ENCODE peak calls at places on chromosome 11, in seven cellular contexts. Q is right lobe of liver, Z is A549, G is kidney, Y is heart right ventricle, P is nephron progenitor cell, L is GM10248. K is an unnamed sample.

GRCh38 chr11:77127969-77128691 is at the start of gene MYO7A:
- DNase-seq in Q (peak), Z (no peak), G (peak), Y (peak), P (peak), L (no peak), K (peak)

GRCh38 chr11:534592-535518 is 521 bp downstream of the HRAS start:
- DNase-seq in Q (peak), Z (no peak), G (peak), Y (no peak), P (no peak), L (no peak), K (peak)

GRCh38 chr11:116171271-116172140 is 601.3 kb downstream of the BUD13 start:
- DNase-seq in Q (no peak), Z (no peak), G (no peak), Y (no peak), P (no peak), L (no peak), K (no peak)

GRCh38 chr11:26465270-26465669 is 106.8 kb downstream of the MUC15 start:
- DNase-seq in Q (no peak), Z (no peak), G (no peak), Y (no peak), P (no peak), L (no peak), K (no peak)

GRCh38 chr11:117281869-117282268 is 9.3 kb upstream of the BACE1-AS start:
- DNase-seq in Q (no peak), Z (no peak), G (no peak), Y (no peak), P (no peak), L (no peak), K (no peak)

GRCh38 chr11:104700609-104701008 is 197.7 kb downstream of the CASP12 start:
- DNase-seq in Q (no peak), Z (no peak), G (no peak), Y (no peak), P (no peak), L (no peak), K (no peak)

GRCh38 chr11:73830261-73830660 is 42.6 kb downstream of the MRPL48 start:
- DNase-seq in Q (no peak), Z (no peak), G (no peak), Y (no peak), P (no peak), L (no peak), K (no peak)

GRCh38 chr11:92875473-92875872 is 94.0 kb upstream of the MTNR1B start:
- DNase-seq in Q (no peak), Z (no peak), G (no peak), Y (no peak), P (no peak), L (no peak), K (no peak)

GRCh38 chr11:115548878-115549528 is 44.8 kb upstream of the CADM1 start:
- DNase-seq in Q (peak), Z (peak), G (no peak), Y (no peak), P (no peak), L (no peak), K (no peak)

GRCh38 chr11:115324569-115325432 is 179.4 kb downstream of the CADM1 start:
- DNase-seq in Q (no peak), Z (peak), G (no peak), Y (no peak), P (peak), L (peak), K (no peak)

GRCh38 chr11:130848361-130849214 is 67.7 kb downstream of the SNX19 start:
- DNase-seq in Q (no peak), Z (no peak), G (no peak), Y (no peak), P (no peak), L (no peak), K (no peak)

GRCh38 chr11:61752117-61752924 is at the start of gene MYRF:
- DNase-seq in Q (peak), Z (no peak), G (no peak), Y (peak), P (peak), L (peak), K (no peak)

GRCh38 chr11:2901196-2901796 is 15.7 kb upstream of the CDKN1C start:
- DNase-seq in Q (no peak), Z (no peak), G (no peak), Y (no peak), P (no peak), L (no peak), K (no peak)

GRCh38 chr11:1342946-1343345 is 33.5 kb upstream of the TOLLIP start:
- DNase-seq in Q (no peak), Z (no peak), G (no peak), Y (no peak), P (no peak), L (no peak), K (no peak)

GRCh38 chr11:119491753-119492455 is 68.9 kb upstream of the THY1 start:
- DNase-seq in Q (no peak), Z (no peak), G (peak), Y (no peak), P (no peak), L (no peak), K (peak)

GRCh38 chr11:11555228-11555627 is 66.6 kb downstream of the GALNT18 start:
- DNase-seq in Q (no peak), Z (no peak), G (peak), Y (peak), P (peak), L (no peak), K (no peak)

GRCh38 chr11:31816467-31817053 is 5.4 kb upstream of the PAX6 start:
- DNase-seq in Q (no peak), Z (no peak), G (no peak), Y (no peak), P (peak), L (peak), K (no peak)

GRCh38 chr11:35802221-35802620 is 139.6 kb downstream of the TRIM44 start:
- DNase-seq in Q (no peak), Z (no peak), G (no peak), Y (no peak), P (no peak), L (no peak), K (no peak)

GRCh38 chr11:35798983-35799382 is 136.4 kb downstream of the TRIM44 start:
- DNase-seq in Q (no peak), Z (no peak), G (no peak), Y (no peak), P (no peak), L (no peak), K (no peak)

GRCh38 chr11:35798423-35798822 is 135.8 kb downstream of the TRIM44 start:
- DNase-seq in Q (no peak), Z (no peak), G (no peak), Y (no peak), P (no peak), L (no peak), K (no peak)

GRCh38 chr11:35800970-35801953 is 138.7 kb downstream of the TRIM44 start:
- DNase-seq in Q (no peak), Z (no peak), G (no peak), Y (no peak), P (no peak), L (peak), K (no peak)

DNA sequence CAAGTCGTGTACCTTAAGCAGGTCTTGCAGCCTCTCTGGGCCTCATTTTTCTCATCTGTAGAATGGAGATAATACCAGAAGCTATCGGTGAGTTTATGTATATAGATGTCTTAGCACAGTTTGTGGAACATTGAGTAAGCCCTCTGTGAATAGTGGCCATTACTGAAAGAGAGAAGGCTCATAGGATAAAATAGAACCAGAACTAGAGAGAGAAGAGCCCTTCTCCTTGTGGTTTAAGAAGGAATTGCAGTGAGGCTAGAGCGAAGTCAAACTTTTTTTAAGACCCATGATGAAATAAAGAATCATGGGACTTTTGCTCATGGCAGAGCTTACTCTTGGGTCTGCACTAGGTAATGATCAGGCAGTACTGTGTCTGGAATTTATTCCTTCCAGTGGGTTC is 137.1 kb downstream of the TRIM44 start:
- DNase-seq in Q (no peak), Z (no peak), G (no peak), Y (no peak), P (no peak), L (no peak), K (no peak)
- TF ChIP-seq CTCF in Q (no peak), Z (no peak), G (no peak), Y (no peak), P (no peak), L (no peak), K (peak)

GRCh38 chr11:3939211-3939610 is 83.7 kb downstream of the STIM1 start:
- DNase-seq in Q (no peak), Z (no peak), G (no peak), Y (no peak), P (no peak), L (no peak), K (no peak)

GRCh38 chr11:3942956-3943497 is 87.6 kb downstream of the STIM1 start:
- DNase-seq in Q (no peak), Z (no peak), G (no peak), Y (no peak), P (no peak), L (no peak), K (no peak)

GRCh38 chr11:3944198-3944597 is 88.7 kb downstream of the STIM1 start:
- DNase-seq in Q (no peak), Z (no peak), G (no peak), Y (no peak), P (no peak), L (no peak), K (no peak)

GRCh38 chr11:3939651-3940190 is 84.3 kb downstream of the STIM1 start:
- DNase-seq in Q (no peak), Z (no peak), G (no peak), Y (no peak), P (no peak), L (no peak), K (no peak)

DNA sequence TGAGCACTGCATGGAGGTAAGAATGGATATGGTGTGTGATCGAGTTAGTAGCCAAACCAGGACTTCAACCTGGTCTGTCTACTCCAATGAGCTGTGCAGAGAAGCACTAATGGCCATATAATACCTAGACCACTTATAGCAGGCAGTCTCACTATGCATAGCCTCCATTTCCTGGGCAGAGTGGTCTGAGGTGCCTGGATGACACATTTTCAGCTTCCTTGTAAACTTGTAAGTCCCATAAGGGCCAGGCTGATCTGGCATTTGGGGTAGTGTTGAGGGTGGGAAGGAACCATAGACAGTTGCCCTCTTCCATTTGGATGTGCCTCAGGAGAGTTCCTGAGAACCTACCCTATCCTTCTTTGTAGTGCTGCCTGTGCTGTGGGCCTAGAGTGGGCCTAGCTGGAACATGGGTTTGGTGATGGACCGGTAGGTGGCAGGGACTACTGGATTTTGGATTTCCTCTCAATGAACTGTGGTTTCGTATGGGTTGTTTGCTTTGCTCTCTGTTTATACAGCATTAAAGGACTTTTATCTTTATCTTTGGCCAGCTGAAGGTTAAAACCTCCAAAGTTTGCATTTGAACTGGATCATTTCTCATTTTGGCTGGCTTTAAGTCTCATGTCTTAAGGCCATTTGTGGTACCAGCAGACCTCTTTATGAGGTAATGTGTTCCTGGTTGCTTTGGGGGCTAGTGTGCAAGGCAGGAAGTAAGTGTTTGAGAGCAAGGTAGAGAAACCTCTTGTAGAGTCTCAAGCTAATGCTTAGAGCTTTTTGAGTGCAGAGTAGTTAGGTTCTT is 86.9 kb downstream of the STIM1 start:
- DNase-seq in Q (no peak), Z (no peak), G (no peak), Y (no peak), P (no peak), L (no peak), K (no peak)
- TF ChIP-seq CTCF in Q (peak), Z (no peak), G (no peak), Y (no peak), P (no peak), L (no peak), K (no peak)

DNA sequence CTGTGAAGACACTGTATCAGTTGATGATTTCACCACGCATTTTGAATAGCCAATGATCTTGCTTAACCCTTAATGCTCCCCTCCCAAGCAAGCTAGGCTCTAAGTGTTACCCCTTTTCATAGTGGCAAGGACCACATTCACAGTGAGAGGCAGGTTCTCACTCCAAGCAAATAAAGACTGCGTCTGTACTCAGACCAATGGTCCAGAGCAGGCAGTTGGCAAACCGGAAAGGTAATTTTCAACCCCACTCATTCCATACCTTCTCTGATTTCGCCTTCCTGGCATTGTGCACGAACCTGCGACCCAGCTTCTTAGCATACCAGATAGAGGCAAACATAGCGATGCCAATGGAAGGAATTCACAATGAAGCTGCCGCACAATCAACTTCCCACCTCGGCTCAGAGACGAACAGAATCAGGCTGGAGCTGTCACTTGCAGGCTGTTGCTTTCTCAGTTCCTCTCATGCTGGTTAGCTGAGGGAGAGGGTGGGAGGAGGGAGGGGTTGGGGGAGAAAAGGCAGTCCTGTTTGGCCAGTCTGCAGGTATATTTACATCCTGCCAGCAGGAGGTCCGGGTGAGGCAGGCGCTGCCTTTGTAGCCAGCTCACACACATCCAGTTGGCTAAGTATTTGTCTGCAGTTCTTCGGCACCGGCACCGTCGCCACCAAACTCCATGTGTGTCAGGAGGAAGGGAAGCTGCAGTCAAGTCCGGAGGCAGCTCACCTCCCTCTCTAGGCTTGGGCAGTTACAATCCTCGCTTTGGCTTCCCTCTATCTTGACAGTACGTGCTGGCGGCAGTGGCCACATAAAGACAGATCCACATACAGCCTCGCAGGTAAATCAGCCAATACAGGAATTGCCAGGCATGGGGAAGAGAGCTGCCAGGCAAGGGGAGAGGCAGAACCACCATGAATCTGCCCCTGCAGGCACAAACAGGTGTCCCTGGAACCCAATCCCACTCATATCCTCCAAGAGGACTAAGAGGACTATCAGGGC is 1151.3 kb upstream of the CCDC90B start:
- DNase-seq in Q (no peak), Z (peak), G (peak), Y (no peak), P (peak), L (peak), K (no peak)
- TF ChIP-seq CTCF in Q (no peak), Z (no peak), G (no peak), Y (no peak), P (no peak), L (no peak), K (no peak)

GRCh38 chr11:9316334-9316733 is 1.9 kb upstream of the TMEM41B start:
- DNase-seq in Q (no peak), Z (no peak), G (no peak), Y (no peak), P (no peak), L (no peak), K (no peak)

GRCh38 chr11:9310485-9310884 is 3.9 kb downstream of the TMEM41B start:
- DNase-seq in Q (no peak), Z (no peak), G (no peak), Y (no peak), P (no peak), L (no peak), K (no peak)

GRCh38 chr11:9315078-9315688 is 790 bp upstream of the TMEM41B start:
- DNase-seq in Q (no peak), Z (no peak), G (no peak), Y (no peak), P (no peak), L (no peak), K (no peak)

GRCh38 chr11:9313648-9314290 is 624 bp downstream of the TMEM41B start:
- DNase-seq in Q (no peak), Z (no peak), G (no peak), Y (no peak), P (no peak), L (no peak), K (no peak)

GRCh38 chr11:9314291-9315077 is at the start of gene TMEM41B:
- DNase-seq in Q (peak), Z (peak), G (peak), Y (peak), P (peak), L (peak), K (peak)
- TF ChIP-seq CTCF in Q (peak), Z (no peak), G (no peak), Y (peak), P (no peak), L (no peak), K (peak)

GRCh38 chr11:47376543-47377371 is 1.6 kb downstream of the SPI1 start:
- DNase-seq in Q (peak), Z (no peak), G (peak), Y (no peak), P (no peak), L (peak), K (no peak)
- TF ChIP-seq CTCF in Q (no peak), Z (no peak), G (no peak), Y (no peak), P (no peak), L (no peak), K (no peak)

DNA sequence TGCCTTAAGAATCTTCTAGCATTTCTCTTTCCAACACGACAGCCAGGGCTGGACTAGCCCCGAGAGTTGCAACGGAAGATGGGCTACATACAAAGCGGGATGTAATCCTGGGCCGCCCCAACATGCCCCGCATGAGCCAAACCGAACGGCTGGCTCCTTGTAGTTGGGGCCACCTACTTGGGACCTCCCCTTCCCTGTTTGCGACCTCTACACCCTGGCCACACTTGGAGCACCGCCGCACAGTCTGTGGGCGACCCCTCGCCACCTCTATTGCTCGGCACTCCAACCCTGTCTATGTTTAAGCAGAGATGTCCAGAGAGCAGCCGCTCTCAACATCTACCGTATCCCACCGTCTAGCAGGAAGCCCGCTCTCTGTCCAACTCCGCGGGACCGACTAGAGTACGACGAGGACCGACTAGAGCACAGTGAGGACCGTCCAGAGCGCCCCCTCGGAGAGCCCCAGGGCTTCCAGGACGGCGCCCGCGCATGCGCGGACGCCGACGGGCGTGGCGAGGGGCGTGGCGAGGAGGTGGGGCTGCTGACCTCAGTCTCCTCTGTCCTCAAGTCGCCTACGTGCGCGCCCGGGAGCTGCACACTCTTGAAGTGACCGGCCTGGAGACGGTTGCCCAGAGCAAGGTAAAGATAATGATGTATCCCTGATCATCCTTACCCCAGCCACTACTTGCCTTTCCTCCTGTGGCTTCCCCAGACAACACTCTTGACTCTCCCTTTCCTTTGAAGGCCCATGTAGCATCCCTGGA is 32.3 kb downstream of the NEAT1 start:
- DNase-seq in Q (peak), Z (peak), G (peak), Y (peak), P (peak), L (peak), K (peak)
- TF ChIP-seq CTCF in Q (no peak), Z (peak), G (no peak), Y (no peak), P (no peak), L (peak), K (peak)

DNA sequence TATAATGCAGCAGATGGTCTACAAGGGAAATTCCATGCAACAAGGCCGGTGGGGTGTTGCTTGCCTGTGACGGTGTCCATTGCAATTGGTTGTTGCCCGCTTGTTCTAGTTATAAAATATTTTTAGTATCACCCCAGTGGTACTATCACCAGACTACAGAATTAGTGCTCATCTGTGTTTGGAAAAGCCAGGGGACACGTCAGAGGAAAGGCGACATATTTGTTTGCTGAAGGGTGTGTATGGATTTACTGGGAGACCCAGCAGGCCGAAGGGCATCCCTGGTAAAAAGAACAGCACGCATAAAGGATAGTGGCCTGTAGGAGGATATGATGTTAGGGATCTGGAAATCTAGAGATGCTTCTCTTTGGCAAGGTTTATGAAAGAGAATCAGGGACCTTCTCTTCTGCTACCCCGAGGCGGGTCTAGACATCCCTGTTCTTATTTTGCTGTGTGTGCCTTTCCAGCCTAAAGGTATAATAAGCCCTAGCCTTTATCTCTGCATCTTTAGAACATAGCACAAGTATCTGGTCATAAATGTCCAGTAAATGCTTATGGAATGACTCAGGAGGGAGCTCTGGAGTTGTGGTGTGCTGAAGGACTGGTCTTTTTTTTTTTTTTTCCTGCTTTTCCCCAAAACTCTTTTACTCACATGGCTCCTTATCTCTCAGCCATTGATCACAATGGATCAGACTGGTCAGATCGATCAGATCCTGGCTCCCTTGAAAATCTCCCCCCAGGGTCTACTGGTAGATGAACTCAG is 90.9 kb downstream of the LDLRAD3 start:
- DNase-seq in Q (no peak), Z (peak), G (no peak), Y (no peak), P (no peak), L (no peak), K (no peak)
- TF ChIP-seq CTCF in Q (no peak), Z (no peak), G (no peak), Y (no peak), P (no peak), L (no peak), K (peak)

GRCh38 chr11:121032546-121032945 is 8.6 kb downstream of the TBCEL start:
- DNase-seq in Q (no peak), Z (peak), G (no peak), Y (no peak), P (no peak), L (no peak), K (no peak)
- TF ChIP-seq CTCF in Q (peak), Z (no peak), G (peak), Y (no peak), P (no peak), L (peak), K (no peak)

GRCh38 chr11:122917311-122917710 is 34.8 kb downstream of the JHY start:
- DNase-seq in Q (no peak), Z (no peak), G (no peak), Y (no peak), P (no peak), L (no peak), K (no peak)
- TF ChIP-seq CTCF in Q (no peak), Z (no peak), G (no peak), Y (no peak), P (no peak), L (no peak), K (no peak)